ENCODE peak calls at places on chromosomes 11 and 22, in nine cellular contexts. One of them, this sample, is unnamed.

GRCh38 chr11:64072871-64073270 is 37.1 kb downstream of the FLRT1 start:
- DNase-seq in right lobe of liver: no peak
- DNase-seq in Peyer's patch: no peak
- DNase-seq in H1: no peak
- DNase-seq in adrenal gland: no peak
- DNase-seq in A549: no peak
- DNase-seq in stomach: no peak
- DNase-seq in IMR-90: no peak
- DNase-seq in heart left ventricle: no peak
- DNase-seq in this sample: no peak

GRCh38 chr11:79045811-79046304 is 395.0 kb downstream of the TENM4 start:
- DNase-seq in right lobe of liver: peak
- DNase-seq in Peyer's patch: no peak
- DNase-seq in H1: no peak
- DNase-seq in adrenal gland: no peak
- DNase-seq in A549: no peak
- DNase-seq in stomach: no peak
- DNase-seq in IMR-90: peak
- DNase-seq in heart left ventricle: no peak
- DNase-seq in this sample: no peak

GRCh38 chr11:126403039-126403438 is 47.6 kb downstream of the ST3GAL4 start:
- DNase-seq in right lobe of liver: no peak
- DNase-seq in Peyer's patch: no peak
- DNase-seq in H1: no peak
- DNase-seq in adrenal gland: no peak
- DNase-seq in A549: peak
- DNase-seq in stomach: no peak
- DNase-seq in IMR-90: no peak
- DNase-seq in heart left ventricle: no peak
- DNase-seq in this sample: peak

GRCh38 chr22:39647836-39648500 is 77.4 kb downstream of the CACNA1I start:
- DNase-seq in right lobe of liver: no peak
- DNase-seq in Peyer's patch: no peak
- DNase-seq in H1: no peak
- DNase-seq in adrenal gland: no peak
- DNase-seq in A549: no peak
- DNase-seq in stomach: no peak
- DNase-seq in IMR-90: no peak
- DNase-seq in heart left ventricle: no peak
- DNase-seq in this sample: no peak

GRCh38 chr11:2775083-2775625 is 75.4 kb upstream of the KCNQ1OT1 start:
- DNase-seq in right lobe of liver: peak
- DNase-seq in Peyer's patch: peak
- DNase-seq in H1: no peak
- DNase-seq in adrenal gland: peak
- DNase-seq in A549: no peak
- DNase-seq in stomach: peak
- DNase-seq in IMR-90: no peak
- DNase-seq in heart left ventricle: peak
- DNase-seq in this sample: peak

GRCh38 chr11:57340228-57340627 is 2.1 kb downstream of the P2RX3 start:
- DNase-seq in right lobe of liver: no peak
- DNase-seq in Peyer's patch: no peak
- DNase-seq in H1: no peak
- DNase-seq in adrenal gland: no peak
- DNase-seq in A549: no peak
- DNase-seq in stomach: no peak
- DNase-seq in IMR-90: no peak
- DNase-seq in heart left ventricle: peak
- DNase-seq in this sample: no peak

GRCh38 chr11:126492331-126492730 is 136.8 kb downstream of the ST3GAL4 start:
- DNase-seq in right lobe of liver: no peak
- DNase-seq in Peyer's patch: no peak
- DNase-seq in H1: no peak
- DNase-seq in adrenal gland: no peak
- DNase-seq in A549: no peak
- DNase-seq in stomach: no peak
- DNase-seq in IMR-90: no peak
- DNase-seq in heart left ventricle: no peak
- DNase-seq in this sample: no peak

GRCh38 chr11:61951484-61952135 is 1.5 kb downstream of the BEST1 start:
- DNase-seq in right lobe of liver: no peak
- DNase-seq in Peyer's patch: no peak
- DNase-seq in H1: no peak
- DNase-seq in adrenal gland: no peak
- DNase-seq in A549: no peak
- DNase-seq in stomach: no peak
- DNase-seq in IMR-90: no peak
- DNase-seq in heart left ventricle: no peak
- DNase-seq in this sample: no peak

GRCh38 chr11:47336595-47336994 is 15.9 kb downstream of the MYBPC3 start:
- DNase-seq in right lobe of liver: no peak
- DNase-seq in Peyer's patch: no peak
- DNase-seq in H1: no peak
- DNase-seq in adrenal gland: no peak
- DNase-seq in A549: no peak
- DNase-seq in stomach: no peak
- DNase-seq in IMR-90: no peak
- DNase-seq in heart left ventricle: peak
- DNase-seq in this sample: no peak

GRCh38 chr22:37167981-37168647 is 18.4 kb upstream of the IL2RB start:
- DNase-seq in right lobe of liver: peak
- DNase-seq in Peyer's patch: no peak
- DNase-seq in H1: no peak
- DNase-seq in adrenal gland: no peak
- DNase-seq in A549: no peak
- DNase-seq in stomach: no peak
- DNase-seq in IMR-90: no peak
- DNase-seq in heart left ventricle: no peak
- DNase-seq in this sample: no peak

GRCh38 chr11:57641426-57641825 is 8.3 kb downstream of the YPEL4 start:
- DNase-seq in right lobe of liver: no peak
- DNase-seq in Peyer's patch: no peak
- DNase-seq in H1: no peak
- DNase-seq in adrenal gland: no peak
- DNase-seq in A549: peak
- DNase-seq in stomach: no peak
- DNase-seq in IMR-90: peak
- DNase-seq in heart left ventricle: no peak
- DNase-seq in this sample: no peak

GRCh38 chr11:77819921-77820564 is 479 bp downstream of the RSF1 start:
- DNase-seq in right lobe of liver: peak
- DNase-seq in Peyer's patch: peak
- DNase-seq in H1: peak
- DNase-seq in adrenal gland: peak
- DNase-seq in A549: peak
- DNase-seq in stomach: peak
- DNase-seq in IMR-90: peak
- DNase-seq in heart left ventricle: peak
- DNase-seq in this sample: no peak

GRCh38 chr11:128764617-128765095 is 70.8 kb downstream of the FLI1 start:
- DNase-seq in right lobe of liver: no peak
- DNase-seq in Peyer's patch: no peak
- DNase-seq in H1: no peak
- DNase-seq in adrenal gland: no peak
- DNase-seq in A549: no peak
- DNase-seq in stomach: peak
- DNase-seq in IMR-90: no peak
- DNase-seq in heart left ventricle: no peak
- DNase-seq in this sample: no peak

GRCh38 chr11:125451400-125452124 is 44.5 kb downstream of the FEZ1 start:
- DNase-seq in right lobe of liver: peak
- DNase-seq in Peyer's patch: peak
- DNase-seq in H1: no peak
- DNase-seq in adrenal gland: peak
- DNase-seq in A549: no peak
- DNase-seq in stomach: peak
- DNase-seq in IMR-90: peak
- DNase-seq in heart left ventricle: peak
- DNase-seq in this sample: peak

GRCh38 chr22:38215156-38216038 is 13.6 kb downstream of the MAFF start:
- DNase-seq in right lobe of liver: no peak
- DNase-seq in Peyer's patch: no peak
- DNase-seq in H1: no peak
- DNase-seq in adrenal gland: no peak
- DNase-seq in A549: no peak
- DNase-seq in stomach: no peak
- DNase-seq in IMR-90: no peak
- DNase-seq in heart left ventricle: no peak
- DNase-seq in this sample: no peak

DNA sequence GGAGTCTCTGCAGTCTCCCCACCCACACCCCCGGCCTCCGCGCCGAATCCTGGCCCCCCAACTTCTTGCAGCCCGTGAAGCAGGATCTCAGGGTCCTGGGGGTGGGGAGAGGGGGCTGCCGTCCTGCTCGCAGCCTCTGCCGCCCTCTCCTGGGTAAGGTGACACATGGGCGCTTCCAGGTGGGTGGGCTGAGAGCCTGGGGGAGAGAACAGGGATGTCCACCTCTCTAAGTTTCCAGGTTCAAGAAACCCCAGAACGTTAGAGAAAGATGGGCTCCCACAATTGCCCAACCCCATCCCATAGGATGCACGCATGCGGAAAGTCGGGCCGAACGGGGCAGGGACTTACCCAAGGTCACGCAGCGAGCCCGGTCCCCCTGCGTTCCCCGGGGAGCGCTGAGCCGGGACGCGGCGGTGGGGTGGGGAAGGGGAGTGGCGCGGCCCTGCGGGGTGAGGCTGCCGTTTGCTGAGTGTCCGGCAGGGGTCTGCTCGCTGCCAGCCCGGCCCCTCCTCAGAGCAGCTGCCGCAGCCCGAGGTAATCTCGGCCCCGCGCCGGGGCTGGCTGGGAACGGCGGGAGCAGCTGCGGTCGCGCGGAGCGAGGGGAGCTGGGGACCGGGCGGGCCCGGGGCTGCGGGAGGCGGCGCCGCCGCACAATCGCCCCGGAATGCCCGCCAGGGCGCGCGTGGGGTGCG is 705 bp upstream of the CAPN1 start:
- DNase-seq in right lobe of liver: peak
- DNase-seq in Peyer's patch: peak
- DNase-seq in H1: no peak
- DNase-seq in adrenal gland: peak
- DNase-seq in A549: peak
- DNase-seq in stomach: peak
- DNase-seq in IMR-90: peak
- DNase-seq in heart left ventricle: peak
- DNase-seq in this sample: peak
- TF ChIP-seq POLR2A in right lobe of liver: peak
- TF ChIP-seq POLR2A in Peyer's patch: no peak
- TF ChIP-seq POLR2A in H1: no peak
- TF ChIP-seq POLR2A in adrenal gland: peak
- TF ChIP-seq POLR2A in A549: no peak
- TF ChIP-seq POLR2A in stomach: no peak
- TF ChIP-seq POLR2A in IMR-90: no peak
- TF ChIP-seq POLR2A in heart left ventricle: peak
- TF ChIP-seq POLR2A in this sample: no peak

GRCh38 chr22:29265929-29266328 is 1.9 kb downstream of the RHBDD3 start:
- DNase-seq in right lobe of liver: no peak
- DNase-seq in Peyer's patch: peak
- DNase-seq in H1: no peak
- DNase-seq in adrenal gland: peak
- DNase-seq in A549: no peak
- DNase-seq in stomach: no peak
- DNase-seq in IMR-90: no peak
- DNase-seq in heart left ventricle: no peak
- DNase-seq in this sample: no peak
- TF ChIP-seq POLR2A in right lobe of liver: no peak
- TF ChIP-seq POLR2A in Peyer's patch: no peak
- TF ChIP-seq POLR2A in H1: no peak
- TF ChIP-seq POLR2A in adrenal gland: no peak
- TF ChIP-seq POLR2A in A549: no peak
- TF ChIP-seq POLR2A in stomach: no peak
- TF ChIP-seq POLR2A in IMR-90: no peak
- TF ChIP-seq POLR2A in heart left ventricle: no peak
- TF ChIP-seq POLR2A in this sample: no peak

GRCh38 chr22:41447435-41448188 is 1.0 kb upstream of the TOB2 start:
- DNase-seq in right lobe of liver: peak
- DNase-seq in Peyer's patch: peak
- DNase-seq in H1: no peak
- DNase-seq in adrenal gland: peak
- DNase-seq in A549: peak
- DNase-seq in stomach: peak
- DNase-seq in IMR-90: peak
- DNase-seq in heart left ventricle: peak
- DNase-seq in this sample: peak
- TF ChIP-seq POLR2A in right lobe of liver: no peak
- TF ChIP-seq POLR2A in Peyer's patch: peak
- TF ChIP-seq POLR2A in H1: no peak
- TF ChIP-seq POLR2A in adrenal gland: peak
- TF ChIP-seq POLR2A in A549: peak
- TF ChIP-seq POLR2A in stomach: no peak
- TF ChIP-seq POLR2A in IMR-90: peak
- TF ChIP-seq POLR2A in heart left ventricle: no peak
- TF ChIP-seq POLR2A in this sample: no peak

DNA sequence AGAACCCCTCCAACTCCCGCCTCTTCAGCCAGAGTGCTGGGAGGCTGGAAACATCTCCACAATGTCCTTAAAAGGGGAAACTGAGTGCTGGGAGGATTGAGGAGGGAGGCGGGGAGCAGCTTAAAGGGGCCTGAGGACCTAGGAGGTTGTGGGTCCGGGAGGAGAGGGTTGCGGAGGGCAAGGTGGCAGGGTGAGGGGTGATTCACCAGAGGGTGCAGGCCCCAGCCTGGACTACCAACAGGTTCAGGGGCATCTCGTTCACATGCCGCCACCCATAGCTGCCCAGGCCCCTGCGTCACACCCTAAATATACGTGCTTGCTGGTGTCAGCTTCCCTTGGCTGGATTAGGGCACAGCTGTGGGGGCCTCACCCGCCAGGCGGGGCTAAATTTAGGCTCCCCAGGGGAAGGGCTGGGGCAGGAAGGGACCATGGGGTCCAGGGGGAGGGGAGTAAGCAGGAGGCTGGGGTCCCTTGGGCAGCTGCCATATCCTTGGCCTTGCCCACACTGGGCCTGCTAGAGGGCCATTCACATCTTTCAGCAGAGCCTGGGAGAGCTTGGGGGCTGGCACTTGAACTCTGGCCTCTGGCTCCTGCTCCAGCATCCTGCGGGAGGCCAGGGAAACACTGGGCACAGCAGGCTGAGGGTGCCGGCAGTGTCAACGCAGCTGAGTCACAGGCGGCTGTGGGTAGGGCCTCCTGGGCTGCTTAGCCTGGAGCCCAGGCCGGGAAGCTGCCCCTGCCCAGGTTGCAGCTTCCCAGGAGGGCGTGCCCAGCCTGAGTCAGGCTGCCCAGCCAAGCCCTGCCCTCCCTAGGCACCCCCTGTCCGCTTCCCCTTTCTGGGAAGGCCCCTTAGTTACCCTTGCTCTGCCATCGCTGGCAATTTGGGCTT is 1.3 kb downstream of the EHBP1L1 start:
- DNase-seq in right lobe of liver: no peak
- DNase-seq in Peyer's patch: peak
- DNase-seq in H1: no peak
- DNase-seq in adrenal gland: peak
- DNase-seq in A549: peak
- DNase-seq in stomach: peak
- DNase-seq in IMR-90: peak
- DNase-seq in heart left ventricle: peak
- DNase-seq in this sample: no peak
- TF ChIP-seq POLR2A in right lobe of liver: peak
- TF ChIP-seq POLR2A in Peyer's patch: peak
- TF ChIP-seq POLR2A in H1: no peak
- TF ChIP-seq POLR2A in adrenal gland: no peak
- TF ChIP-seq POLR2A in A549: no peak
- TF ChIP-seq POLR2A in stomach: no peak
- TF ChIP-seq POLR2A in IMR-90: peak
- TF ChIP-seq POLR2A in heart left ventricle: peak
- TF ChIP-seq POLR2A in this sample: peak

This sample was measured in tibial nerve.